ENCODE peak calls at places on chromosome 18, in seven cellular contexts. I is tibial nerve, Y is fibroblast of lung, X is left lung, M is esophagus muscularis mucosa, B is mammary epithelial cell, E is body of pancreas. S is an unnamed sample.

GRCh38 chr18:37574113-37574512 is 8.5 kb upstream of the CELF4 start:
- DNase-seq in I (no peak), Y (no peak), X (no peak), M (no peak), B (peak; percentile 9), E (no peak), S (no peak)

GRCh38 chr18:77206676-77207370 is 42.8 kb upstream of the GALR1 start:
- DNase-seq in I (peak; percentile 49), Y (peak; percentile 75), X (no peak), M (no peak), B (no peak), E (no peak), S (peak; percentile 77)

GRCh38 chr18:23585007-23585871 is 1.1 kb downstream of the NPC1 start:
- DNase-seq in I (no peak), Y (no peak), X (no peak), M (no peak), B (peak; percentile 82), E (no peak), S (no peak)

GRCh38 chr18:35811896-35812295 is 160.6 kb upstream of the RMP24 start:
- DNase-seq in I (no peak), Y (no peak), X (no peak), M (no peak), B (peak; percentile 52), E (no peak), S (no peak)

GRCh38 chr18:11412790-11413189 is 196.6 kb upstream of the SLC35G4 start:
- DNase-seq in I (no peak), Y (no peak), X (no peak), M (no peak), B (no peak), E (no peak), S (no peak)

GRCh38 chr18:22176622-22177495 is 7.5 kb downstream of the GATA6 start:
- DNase-seq in I (no peak), Y (no peak), X (no peak), M (no peak), B (no peak), E (no peak), S (no peak)

GRCh38 chr18:13541621-13542519 is 184.5 kb downstream of the FAM210A start:
- DNase-seq in I (no peak), Y (no peak), X (no peak), M (no peak), B (no peak), E (no peak), S (peak; percentile 74)

GRCh38 chr18:23307567-23308295 is 145.4 kb upstream of the RIOK3 start:
- DNase-seq in I (no peak), Y (peak; percentile 84), X (no peak), M (no peak), B (peak; percentile 41), E (no peak), S (peak; percentile 31)

GRCh38 chr18:69934866-69935265 is 12.8 kb downstream of the CD226 start:
- DNase-seq in I (no peak), Y (no peak), X (no peak), M (no peak), B (no peak), E (no peak), S (no peak)

GRCh38 chr18:48161911-48162698 is 231.6 kb upstream of the SMAD2 start:
- DNase-seq in I (no peak), Y (peak; percentile 15), X (peak; percentile 48), M (no peak), B (peak; percentile 34), E (peak; percentile 71), S (no peak)

GRCh38 chr18:3903341-3903740 is 453.4 kb downstream of the TGIF1 start:
- DNase-seq in I (no peak), Y (peak; percentile 96), X (no peak), M (no peak), B (peak; percentile 87), E (no peak), S (no peak)

GRCh38 chr18:54766631-54767030 is 61.6 kb upstream of the RAB27B start:
- DNase-seq in I (no peak), Y (peak; percentile 35), X (no peak), M (no peak), B (peak; percentile 48), E (no peak), S (no peak)

GRCh38 chr18:48540329-48541025 is 1.6 kb downstream of the CTIF start:
- DNase-seq in I (peak; percentile 54), Y (peak; percentile 63), X (peak; percentile 76), M (no peak), B (peak; percentile 68), E (peak; percentile 59), S (peak; percentile 65)

GRCh38 chr18:63128242-63128967 is 191.2 kb downstream of the BCL2 start:
- DNase-seq in I (no peak), Y (no peak), X (no peak), M (no peak), B (no peak), E (no peak), S (no peak)

GRCh38 chr18:28834889-28835288 is 658.0 kb upstream of the CDH2 start:
- DNase-seq in I (no peak), Y (peak; percentile 79), X (no peak), M (no peak), B (peak; percentile 74), E (no peak), S (no peak)

GRCh38 chr18:2978626-2979025 is 34.3 kb downstream of the LPIN2 start:
- DNase-seq in I (no peak), Y (peak; percentile 85), X (no peak), M (no peak), B (peak; percentile 50), E (no peak), S (no peak)

GRCh38 chr18:46169464-46169941 is 65.3 kb downstream of the HAUS1 start:
- DNase-seq in I (no peak), Y (peak; percentile 87), X (peak; percentile 40), M (no peak), B (peak; percentile 73), E (no peak), S (no peak)

GRCh38 chr18:39661856-39662366 is 2096.3 kb upstream of the CELF4 start:
- DNase-seq in I (no peak), Y (no peak), X (no peak), M (no peak), B (peak; percentile 21), E (no peak), S (no peak)

GRCh38 chr18:74216661-74217110 is 68.4 kb downstream of the TIMM21 start:
- DNase-seq in I (no peak), Y (no peak), X (no peak), M (no peak), B (no peak), E (no peak), S (no peak)

GRCh38 chr18:44742741-44743311 is 62.1 kb downstream of the SETBP1 start:
- DNase-seq in I (peak; percentile 73), Y (peak; percentile 80), X (no peak), M (peak; percentile 94), B (no peak), E (peak; percentile 51), S (peak; percentile 76)

GRCh38 chr18:44602845-44603244 is 77.8 kb upstream of the SETBP1 start:
- DNase-seq in I (no peak), Y (peak; percentile 51), X (no peak), M (no peak), B (peak; percentile 89), E (no peak), S (no peak)

GRCh38 chr18:65968605-65969004 is 217.8 kb downstream of the CDH7 start:
- DNase-seq in I (no peak), Y (no peak), X (no peak), M (no peak), B (no peak), E (no peak), S (no peak)

DNA sequence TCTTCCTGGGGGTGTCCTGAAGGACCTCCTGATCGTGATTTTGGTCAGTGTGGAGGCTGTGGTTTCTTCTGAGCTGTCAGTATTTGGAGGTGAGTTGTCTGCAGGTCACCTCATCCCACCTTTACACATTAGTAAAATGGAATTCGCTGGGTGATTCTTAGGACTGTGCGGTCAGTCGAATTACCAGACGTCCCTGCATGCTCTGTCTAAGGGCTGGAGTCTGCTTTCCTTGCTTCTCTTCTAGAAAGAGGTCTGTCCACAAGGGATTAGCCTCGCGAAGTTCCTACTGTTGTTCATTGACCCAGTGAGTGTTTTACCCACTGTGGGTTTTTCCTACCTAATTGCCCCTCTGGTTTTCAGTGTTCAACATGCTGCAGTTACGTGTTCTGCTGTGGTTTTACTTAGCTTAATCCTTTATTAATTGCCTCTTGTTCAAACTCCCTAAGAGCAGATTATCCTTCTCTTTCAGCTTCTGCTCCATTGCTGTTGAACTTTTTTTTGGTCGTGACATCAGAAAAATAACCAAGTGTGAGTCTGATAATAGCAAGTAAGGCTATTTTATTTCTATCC is 183.4 kb downstream of the NEDD4L start:
- DNase-seq in I (no peak), Y (no peak), X (no peak), M (no peak), B (no peak), E (no peak), S (no peak)
- H3K4me1 ChIP-seq in I (peaks cover 14% of the 10 kb centered on the region), Y (peaks cover 13% of the 10 kb centered on the region), X (peaks cover 45% of the 10 kb centered on the region), M (peaks cover 19% of the 10 kb centered on the region), B (peaks cover 59% of the 10 kb centered on the region), E (peaks cover 97% of the 10 kb centered on the region), S (no peaks in the 10 kb centered on the region)

DNA sequence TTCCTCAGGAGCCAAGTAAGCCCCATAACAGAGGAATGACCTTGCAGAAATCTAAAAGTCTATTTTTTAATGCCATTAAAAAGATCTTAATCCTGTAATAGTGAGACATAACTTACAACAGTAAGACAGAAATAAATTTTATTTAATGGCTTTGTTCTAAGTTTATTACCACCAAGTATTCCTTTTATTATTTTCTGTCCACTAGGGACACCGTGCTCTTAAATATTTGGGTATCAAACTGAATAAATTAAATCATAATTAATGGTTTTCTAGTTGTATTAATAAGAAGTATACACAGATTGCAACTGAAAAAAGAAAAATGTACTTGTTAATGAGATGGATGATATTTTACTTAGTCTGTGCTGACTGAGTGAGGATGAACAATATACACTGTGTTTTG is 3.1 kb upstream of the B4GALT6 start:
- DNase-seq in I (no peak), Y (no peak), X (no peak), M (no peak), B (no peak), E (no peak), S (no peak)
- TF ChIP-seq CTCF in I (no peak), Y (peak; percentile 29), X (no peak), M (no peak), B (peak; percentile 14), E (no peak), S (no peak)

GRCh38 chr18:49811151-49811938 is 2.0 kb downstream of the ACAA2 start:
- DNase-seq in I (no peak), Y (no peak), X (no peak), M (no peak), B (no peak), E (no peak), S (no peak)
- H3K4me1 ChIP-seq in I (peaks cover 13% of the 10 kb centered on the region), Y (peaks cover 2% of the 10 kb centered on the region), X (peaks cover 32% of the 10 kb centered on the region), M (peaks cover 18% of the 10 kb centered on the region), B (peaks cover 12% of the 10 kb centered on the region), E (peaks cover 28% of the 10 kb centered on the region), S (no peaks in the 10 kb centered on the region)

GRCh38 chr18:79784071-79784913 is 13.4 kb upstream of the KCNG2 start:
- DNase-seq in I (no peak), Y (no peak), X (peak; percentile 29), M (no peak), B (no peak), E (no peak), S (no peak)

GRCh38 chr18:79784965-79785770 is 12.6 kb upstream of the KCNG2 start:
- DNase-seq in I (no peak), Y (peak; percentile 22), X (peak; percentile 30), M (no peak), B (peak; percentile 12), E (no peak), S (no peak)

GRCh38 chr18:79781331-79781941 is 16.3 kb upstream of the KCNG2 start:
- DNase-seq in I (no peak), Y (no peak), X (peak; percentile 19), M (no peak), B (no peak), E (no peak), S (no peak)

GRCh38 chr18:79780547-79780946 is 17.2 kb upstream of the KCNG2 start:
- DNase-seq in I (no peak), Y (no peak), X (peak; percentile 9), M (no peak), B (no peak), E (no peak), S (no peak)

GRCh38 chr18:79782566-79783308 is 15.0 kb upstream of the KCNG2 start:
- DNase-seq in I (no peak), Y (no peak), X (peak; percentile 27), M (no peak), B (no peak), E (no peak), S (no peak)
- TF ChIP-seq CTCF in I (no peak), Y (no peak), X (no peak), M (no peak), B (no peak), E (no peak), S (no peak)